ENCODE peak calls at places on chromosomes 6 and 20, in six cellular contexts. One of them, this sample, is unnamed. For H3K36me3 and H3K9me3, the result is how much of the 10 kb centered on the place peaks cover.

GRCh38 chr6:62283828-62284411 is 2.1 kb downstream of the KHDRBS2 start:
- DNase-seq in cardiac muscle cell: peak
- DNase-seq in sigmoid colon: no peak
- DNase-seq in mucosa of descending colon: no peak
- DNase-seq in BE2C: no peak
- DNase-seq in heart left ventricle: no peak
- DNase-seq in this sample: no peak

GRCh38 chr6:16205377-16206144 is 32.8 kb upstream of the GMPR start:
- DNase-seq in mucosa of descending colon: no peak
- DNase-seq in BE2C: peak
- DNase-seq in heart left ventricle: peak
- DNase-seq in sigmoid colon: no peak
- DNase-seq in cardiac muscle cell: peak
- DNase-seq in this sample: no peak

GRCh38 chr6:137813308-137813707 is 53.8 kb upstream of the TNFAIP3 start:
- DNase-seq in BE2C: no peak
- DNase-seq in sigmoid colon: no peak
- DNase-seq in heart left ventricle: no peak
- DNase-seq in mucosa of descending colon: no peak
- DNase-seq in cardiac muscle cell: no peak
- DNase-seq in this sample: no peak

GRCh38 chr6:117555262-117555849 is 47.0 kb downstream of the GOPC start:
- DNase-seq in mucosa of descending colon: no peak
- DNase-seq in BE2C: no peak
- DNase-seq in sigmoid colon: no peak
- DNase-seq in cardiac muscle cell: no peak
- DNase-seq in heart left ventricle: no peak
- DNase-seq in this sample: no peak

GRCh38 chr6:42007286-42007685 is 43.0 kb upstream of the TAF8 start:
- DNase-seq in cardiac muscle cell: no peak
- DNase-seq in sigmoid colon: no peak
- DNase-seq in heart left ventricle: no peak
- DNase-seq in BE2C: no peak
- DNase-seq in mucosa of descending colon: no peak
- DNase-seq in this sample: no peak

GRCh38 chr6:169340395-169340794 is 86.7 kb upstream of the THBS2 start:
- DNase-seq in mucosa of descending colon: no peak
- DNase-seq in cardiac muscle cell: no peak
- DNase-seq in BE2C: peak
- DNase-seq in heart left ventricle: no peak
- DNase-seq in sigmoid colon: no peak
- DNase-seq in this sample: no peak

GRCh38 chr6:12401200-12401599 is 111.0 kb downstream of the EDN1 start:
- DNase-seq in BE2C: no peak
- DNase-seq in heart left ventricle: no peak
- DNase-seq in cardiac muscle cell: peak
- DNase-seq in sigmoid colon: no peak
- DNase-seq in mucosa of descending colon: no peak
- DNase-seq in this sample: no peak

GRCh38 chr6:116535109-116535508 is 10.4 kb downstream of the TRAPPC3L start:
- DNase-seq in heart left ventricle: no peak
- DNase-seq in BE2C: no peak
- DNase-seq in cardiac muscle cell: no peak
- DNase-seq in sigmoid colon: no peak
- DNase-seq in mucosa of descending colon: no peak
- DNase-seq in this sample: no peak

GRCh38 chr6:8243462-8243861 is 141.1 kb upstream of the EEF1E1 start:
- DNase-seq in mucosa of descending colon: no peak
- DNase-seq in BE2C: no peak
- DNase-seq in heart left ventricle: no peak
- DNase-seq in cardiac muscle cell: peak
- DNase-seq in sigmoid colon: no peak
- DNase-seq in this sample: no peak

GRCh38 chr6:110682460-110682853 is 132.8 kb downstream of the CDK19 start:
- DNase-seq in sigmoid colon: peak
- DNase-seq in mucosa of descending colon: no peak
- DNase-seq in BE2C: peak
- DNase-seq in cardiac muscle cell: peak
- DNase-seq in heart left ventricle: peak
- DNase-seq in this sample: peak

GRCh38 chr6:160190974-160191373 is 67.6 kb downstream of the SLC22A2 start:
- DNase-seq in mucosa of descending colon: no peak
- DNase-seq in sigmoid colon: no peak
- DNase-seq in BE2C: no peak
- DNase-seq in cardiac muscle cell: peak
- DNase-seq in heart left ventricle: no peak
- DNase-seq in this sample: no peak

GRCh38 chr20:4563534-4563933 is 158.2 kb upstream of the PRND start:
- DNase-seq in mucosa of descending colon: no peak
- DNase-seq in BE2C: no peak
- DNase-seq in cardiac muscle cell: peak
- DNase-seq in sigmoid colon: no peak
- DNase-seq in heart left ventricle: no peak
- DNase-seq in this sample: no peak

GRCh38 chr6:106997392-106998257 is 23.1 kb upstream of the CD24 start:
- DNase-seq in mucosa of descending colon: no peak
- DNase-seq in cardiac muscle cell: peak
- DNase-seq in heart left ventricle: no peak
- DNase-seq in BE2C: peak
- DNase-seq in sigmoid colon: no peak
- DNase-seq in this sample: no peak

GRCh38 chr6:22221211-22221610 is 75.6 kb downstream of the PRL start:
- DNase-seq in sigmoid colon: no peak
- DNase-seq in cardiac muscle cell: no peak
- DNase-seq in heart left ventricle: no peak
- DNase-seq in BE2C: no peak
- DNase-seq in mucosa of descending colon: no peak
- DNase-seq in this sample: no peak

GRCh38 chr6:47241742-47242482 is 67.8 kb downstream of the TNFRSF21 start:
- DNase-seq in cardiac muscle cell: peak
- DNase-seq in sigmoid colon: peak
- DNase-seq in mucosa of descending colon: no peak
- DNase-seq in heart left ventricle: no peak
- DNase-seq in BE2C: no peak
- DNase-seq in this sample: no peak

GRCh38 chr6:87029711-87030314 is 65.1 kb downstream of the CGA start:
- DNase-seq in mucosa of descending colon: no peak
- DNase-seq in heart left ventricle: no peak
- DNase-seq in cardiac muscle cell: peak
- DNase-seq in BE2C: peak
- DNase-seq in sigmoid colon: no peak
- DNase-seq in this sample: no peak

GRCh38 chr6:14312497-14312896 is 194.9 kb downstream of the CD83 start:
- DNase-seq in heart left ventricle: no peak
- DNase-seq in sigmoid colon: no peak
- DNase-seq in mucosa of descending colon: no peak
- DNase-seq in cardiac muscle cell: no peak
- DNase-seq in BE2C: no peak
- DNase-seq in this sample: no peak

GRCh38 chr6:5894357-5894756 is 112.4 kb downstream of the NRN1 start:
- DNase-seq in sigmoid colon: no peak
- DNase-seq in BE2C: no peak
- DNase-seq in cardiac muscle cell: no peak
- DNase-seq in mucosa of descending colon: no peak
- DNase-seq in heart left ventricle: peak
- DNase-seq in this sample: no peak

GRCh38 chr6:106194949-106195919 is 109.1 kb downstream of the PRDM1 start:
- DNase-seq in cardiac muscle cell: peak
- DNase-seq in BE2C: no peak
- DNase-seq in heart left ventricle: no peak
- DNase-seq in sigmoid colon: no peak
- DNase-seq in mucosa of descending colon: no peak
- DNase-seq in this sample: no peak

GRCh38 chr6:14040042-14040441 is 77.5 kb upstream of the CD83 start:
- DNase-seq in mucosa of descending colon: no peak
- DNase-seq in sigmoid colon: no peak
- DNase-seq in cardiac muscle cell: no peak
- DNase-seq in heart left ventricle: no peak
- DNase-seq in BE2C: no peak
- DNase-seq in this sample: no peak

GRCh38 chr6:49570474-49571079 is 20.1 kb downstream of the C6orf141 start:
- DNase-seq in sigmoid colon: no peak
- DNase-seq in BE2C: no peak
- DNase-seq in mucosa of descending colon: no peak
- DNase-seq in cardiac muscle cell: peak
- DNase-seq in heart left ventricle: no peak
- DNase-seq in this sample: no peak

GRCh38 chr6:106693343-106693742 is 64.0 kb downstream of the QRSL1 start:
- DNase-seq in heart left ventricle: no peak
- DNase-seq in sigmoid colon: no peak
- DNase-seq in BE2C: no peak
- DNase-seq in cardiac muscle cell: no peak
- DNase-seq in mucosa of descending colon: no peak
- DNase-seq in this sample: no peak

GRCh38 chr20:56802805-56803204 is 173.7 kb downstream of the TFAP2C start:
- DNase-seq in sigmoid colon: no peak
- DNase-seq in cardiac muscle cell: no peak
- DNase-seq in heart left ventricle: no peak
- DNase-seq in mucosa of descending colon: no peak
- DNase-seq in BE2C: no peak
- DNase-seq in this sample: no peak

GRCh38 chr20:49583669-49584417 is 15.9 kb upstream of the PTGIS start:
- DNase-seq in heart left ventricle: peak
- DNase-seq in BE2C: peak
- DNase-seq in cardiac muscle cell: peak
- DNase-seq in mucosa of descending colon: no peak
- DNase-seq in sigmoid colon: peak
- DNase-seq in this sample: no peak

GRCh38 chr6:56927538-56928453 is 27.1 kb upstream of the BEND6 start:
- DNase-seq in mucosa of descending colon: no peak
- DNase-seq in BE2C: no peak
- DNase-seq in cardiac muscle cell: no peak
- DNase-seq in heart left ventricle: no peak
- DNase-seq in sigmoid colon: no peak
- DNase-seq in this sample: no peak

GRCh38 chr20:56572178-56572577 is 39.1 kb downstream of the FAM209B start:
- DNase-seq in BE2C: no peak
- DNase-seq in sigmoid colon: no peak
- DNase-seq in cardiac muscle cell: peak
- DNase-seq in heart left ventricle: no peak
- DNase-seq in mucosa of descending colon: peak
- DNase-seq in this sample: no peak

GRCh38 chr20:37382539-37383120 is 36.7 kb downstream of the SRC start:
- DNase-seq in heart left ventricle: no peak
- DNase-seq in BE2C: no peak
- DNase-seq in sigmoid colon: peak
- DNase-seq in mucosa of descending colon: no peak
- DNase-seq in cardiac muscle cell: no peak
- DNase-seq in this sample: no peak

GRCh38 chr6:115323001-115323400 is 737.7 kb downstream of the FRK start:
- DNase-seq in cardiac muscle cell: no peak
- DNase-seq in heart left ventricle: no peak
- DNase-seq in BE2C: no peak
- DNase-seq in sigmoid colon: no peak
- DNase-seq in mucosa of descending colon: no peak
- DNase-seq in this sample: no peak

GRCh38 chr20:62346398-62347150 is 20.5 kb downstream of the LAMA5 start:
- DNase-seq in heart left ventricle: peak
- DNase-seq in BE2C: no peak
- DNase-seq in mucosa of descending colon: no peak
- DNase-seq in sigmoid colon: no peak
- DNase-seq in cardiac muscle cell: no peak
- DNase-seq in this sample: no peak

GRCh38 chr6:157928428-157928827 is 53.2 kb upstream of the SYNJ2 start:
- DNase-seq in heart left ventricle: no peak
- DNase-seq in sigmoid colon: no peak
- DNase-seq in mucosa of descending colon: no peak
- DNase-seq in cardiac muscle cell: no peak
- DNase-seq in BE2C: no peak
- DNase-seq in this sample: no peak
- H3K36me3 ChIP-seq in heart left ventricle: under half
- H3K36me3 ChIP-seq in sigmoid colon: half or more
- H3K36me3 ChIP-seq in mucosa of descending colon: under half
- H3K36me3 ChIP-seq in cardiac muscle cell: under half
- H3K36me3 ChIP-seq in BE2C: under half
- H3K36me3 ChIP-seq in this sample: half or more

DNA sequence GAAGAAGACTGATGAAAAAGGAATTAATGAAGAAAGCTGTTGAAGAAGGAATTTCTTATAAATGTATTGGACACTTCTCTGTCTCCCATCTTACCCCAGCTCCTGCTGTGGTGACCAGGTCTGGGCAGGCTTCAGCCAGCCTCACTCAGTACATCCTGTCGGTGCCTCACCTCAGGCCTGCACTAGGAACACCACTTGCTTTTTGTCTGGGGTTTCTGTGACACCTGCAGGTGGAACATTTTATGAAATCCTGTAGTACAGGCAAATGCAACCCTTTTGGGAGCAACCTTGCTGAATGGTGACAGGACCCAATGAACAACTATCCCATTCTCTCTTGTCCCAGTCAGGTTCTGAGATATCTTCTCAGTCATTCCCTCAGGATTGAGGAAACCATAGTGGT is 129.7 kb downstream of the PRDM13 start:
- DNase-seq in heart left ventricle: no peak
- DNase-seq in cardiac muscle cell: no peak
- DNase-seq in sigmoid colon: no peak
- DNase-seq in mucosa of descending colon: no peak
- DNase-seq in BE2C: no peak
- DNase-seq in this sample: no peak
- TF ChIP-seq CTCF in heart left ventricle: no peak
- TF ChIP-seq CTCF in cardiac muscle cell: no peak
- TF ChIP-seq CTCF in sigmoid colon: no peak
- TF ChIP-seq CTCF in mucosa of descending colon: no peak
- TF ChIP-seq CTCF in BE2C: no peak
- TF ChIP-seq CTCF in this sample: no peak

GRCh38 chr6:282867-283416 is 9.3 kb upstream of the DUSP22 start:
- DNase-seq in heart left ventricle: no peak
- DNase-seq in BE2C: no peak
- DNase-seq in cardiac muscle cell: no peak
- DNase-seq in sigmoid colon: no peak
- DNase-seq in mucosa of descending colon: no peak
- DNase-seq in this sample: no peak

GRCh38 chr6:280775-281468 is 11.4 kb upstream of the DUSP22 start:
- DNase-seq in BE2C: no peak
- DNase-seq in heart left ventricle: no peak
- DNase-seq in mucosa of descending colon: no peak
- DNase-seq in cardiac muscle cell: no peak
- DNase-seq in sigmoid colon: no peak
- DNase-seq in this sample: peak

GRCh38 chr6:282177-282866 is 10.0 kb upstream of the DUSP22 start:
- DNase-seq in mucosa of descending colon: no peak
- DNase-seq in heart left ventricle: no peak
- DNase-seq in sigmoid colon: no peak
- DNase-seq in BE2C: no peak
- DNase-seq in cardiac muscle cell: no peak
- DNase-seq in this sample: no peak

GRCh38 chr6:279630-280029 is 12.7 kb upstream of the DUSP22 start:
- DNase-seq in mucosa of descending colon: no peak
- DNase-seq in heart left ventricle: no peak
- DNase-seq in sigmoid colon: no peak
- DNase-seq in cardiac muscle cell: no peak
- DNase-seq in BE2C: no peak
- DNase-seq in this sample: no peak

GRCh38 chr6:281469-282103 is 10.7 kb upstream of the DUSP22 start:
- DNase-seq in heart left ventricle: no peak
- DNase-seq in sigmoid colon: no peak
- DNase-seq in BE2C: no peak
- DNase-seq in cardiac muscle cell: no peak
- DNase-seq in mucosa of descending colon: no peak
- DNase-seq in this sample: no peak
- H3K9me3 ChIP-seq in heart left ventricle: under half
- H3K9me3 ChIP-seq in sigmoid colon: under half
- H3K9me3 ChIP-seq in BE2C: under half
- H3K9me3 ChIP-seq in cardiac muscle cell: under half
- H3K9me3 ChIP-seq in mucosa of descending colon: under half
- H3K9me3 ChIP-seq in this sample: under half

GRCh38 chr6:11212625-11213024 is 19.8 kb downstream of the NEDD9 start:
- DNase-seq in mucosa of descending colon: no peak
- DNase-seq in BE2C: no peak
- DNase-seq in sigmoid colon: peak
- DNase-seq in cardiac muscle cell: peak
- DNase-seq in heart left ventricle: peak
- DNase-seq in this sample: peak
- H3K36me3 ChIP-seq in mucosa of descending colon: under half
- H3K36me3 ChIP-seq in BE2C: under half
- H3K36me3 ChIP-seq in sigmoid colon: under half
- H3K36me3 ChIP-seq in cardiac muscle cell: under half
- H3K36me3 ChIP-seq in heart left ventricle: under half
- H3K36me3 ChIP-seq in this sample: under half

This sample was measured in left lung.